ENCODE peak calls at places on chromosomes 4 and X, in ten cellular contexts. X is GM06990, R is GM13977, G is type B pancreatic cell, I is thoracic aorta, L is BE2C, E is AG09319, D is adrenal gland, K is foreskin fibroblast, O is ovary. F is an unnamed sample.

GRCh38 chrX:19440713-19441112 is 74.6 kb downstream of the MAP3K15 start:
- DNase-seq in R (no peak), L (no peak), E (no peak), K (peak; percentile 24), I (no peak), G (no peak), D (peak; percentile 30), O (no peak), X (no peak), F (no peak)

GRCh38 chr4:5753766-5754528 is 42.9 kb downstream of the EVC start:
- DNase-seq in L (no peak), R (no peak), D (no peak), X (peak; percentile 31), O (no peak), E (peak; percentile 57), G (no peak), I (no peak), K (peak; percentile 96), F (no peak)

GRCh38 chrX:51891821-51892551 is 1.4 kb upstream of the MAGED1 start:
- DNase-seq in L (peak; percentile 74), I (no peak), D (no peak), R (no peak), O (peak; percentile 29), E (peak; percentile 84), K (peak; percentile 83), X (no peak), G (no peak), F (no peak)

GRCh38 chrX:21843179-21843578 is 3.8 kb downstream of the MBTPS2 start:
- DNase-seq in O (no peak), E (no peak), I (no peak), G (no peak), D (no peak), L (no peak), K (no peak), R (no peak), X (no peak), F (no peak)

GRCh38 chr4:161767116-161767515 is 396.7 kb downstream of the FSTL5 start:
- DNase-seq in D (no peak), O (no peak), R (no peak), E (no peak), K (peak; percentile 64), I (no peak), L (no peak), G (no peak), X (no peak), F (no peak)

GRCh38 chrX:57595381-57595811 is 3.6 kb downstream of the ZXDB start:
- DNase-seq in I (no peak), G (no peak), L (no peak), K (no peak), O (peak; percentile 44), D (no peak), E (peak; percentile 12), X (no peak), R (no peak), F (no peak)

GRCh38 chr4:2354127-2354526 is 64.3 kb downstream of the ZFYVE28 start:
- DNase-seq in O (no peak), K (no peak), I (no peak), R (peak; percentile 70), L (peak; percentile 21), G (peak; percentile 62), E (no peak), X (no peak), D (no peak), F (no peak)

GRCh38 chrX:19746919-19747671 is 140.3 kb downstream of the SH3KBP1 start:
- DNase-seq in D (no peak), X (no peak), G (no peak), I (no peak), R (no peak), L (no peak), K (no peak), O (no peak), E (no peak), F (no peak)

GRCh38 chrX:133929836-133930464 is 55.4 kb downstream of the GPC3 start:
- DNase-seq in G (no peak), L (no peak), E (no peak), D (no peak), K (no peak), R (no peak), X (no peak), I (no peak), O (no peak), F (no peak)

GRCh38 chr4:149512489-149512888 is 303.2 kb downstream of the IQCM start:
- DNase-seq in G (no peak), I (no peak), X (no peak), K (no peak), E (no peak), L (no peak), O (no peak), R (no peak), D (no peak), F (no peak)

GRCh38 chr4:141066690-141067089 is 66.6 kb downstream of the RNF150 start:
- DNase-seq in E (no peak), D (no peak), R (no peak), I (no peak), G (no peak), O (no peak), L (no peak), K (no peak), X (no peak), F (no peak)

GRCh38 chr4:109930872-109931271 is 18.2 kb downstream of the EGF start:
- DNase-seq in K (no peak), R (no peak), O (no peak), L (no peak), G (no peak), I (no peak), D (no peak), X (no peak), E (no peak), F (no peak)

GRCh38 chr4:109928327-109929045 is 15.8 kb downstream of the EGF start:
- DNase-seq in K (no peak), E (no peak), G (no peak), L (no peak), X (no peak), O (no peak), D (no peak), I (no peak), R (no peak), F (no peak)

GRCh38 chr4:109930469-109930868 is 17.8 kb downstream of the EGF start:
- DNase-seq in R (no peak), L (no peak), I (no peak), O (no peak), D (no peak), K (no peak), G (no peak), E (no peak), X (no peak), F (no peak)

GRCh38 chr4:109925396-109925795 is 12.7 kb downstream of the EGF start:
- DNase-seq in K (no peak), O (no peak), X (no peak), I (no peak), E (no peak), R (no peak), G (no peak), D (no peak), L (no peak), F (no peak)

GRCh38 chr4:109931318-109931717 is 18.6 kb downstream of the EGF start:
- DNase-seq in X (no peak), O (no peak), K (no peak), R (no peak), G (no peak), L (no peak), E (no peak), I (no peak), D (no peak), F (no peak)
- TF ChIP-seq CTCF in X (no peak), O (no peak), K (no peak), R (no peak), G (no peak), L (no peak), E (no peak), I (no peak), D (no peak), F (no peak)

GRCh38 chr4:119490335-119490734 is 138.3 kb downstream of the PDE5A start:
- DNase-seq in L (no peak), E (no peak), K (no peak), I (no peak), R (no peak), D (no peak), O (no peak), G (no peak), X (no peak), F (no peak)
- TF ChIP-seq CTCF in L (peak; percentile 35), E (peak; percentile 21), K (peak; percentile 34), I (no peak), R (peak; percentile 44), D (peak; percentile 27), O (no peak), G (peak; percentile 62), X (peak; percentile 30), F (no peak)

DNA sequence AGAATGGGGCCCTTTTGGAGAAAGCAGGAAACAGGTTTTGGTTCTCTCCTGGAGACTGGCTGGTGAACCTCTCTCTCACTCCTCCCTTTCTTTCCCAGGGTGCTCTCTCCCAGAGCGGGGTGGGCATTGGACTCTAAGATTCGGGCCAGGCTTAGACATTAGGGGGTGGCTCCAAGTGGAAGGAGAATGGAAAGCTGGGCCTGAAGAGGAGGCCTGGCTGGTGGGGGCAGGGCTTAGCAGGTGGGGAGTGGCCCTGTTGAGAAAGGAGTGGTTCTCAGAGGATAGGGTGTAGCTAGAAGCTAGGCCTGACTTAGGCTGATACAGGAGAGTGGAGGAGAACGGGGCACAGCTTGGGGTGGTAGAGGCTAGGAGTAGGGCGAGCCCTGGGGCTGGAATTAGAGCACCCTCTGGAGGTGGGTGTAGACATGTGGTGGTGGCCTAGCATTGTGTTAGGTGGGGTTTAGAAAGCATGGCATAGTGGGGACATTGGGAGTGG is 5.7 kb downstream of the PLP2 start:
- DNase-seq in I (no peak), G (no peak), K (no peak), D (no peak), R (no peak), E (no peak), L (no peak), O (no peak), X (no peak), F (no peak)
- TF ChIP-seq CTCF in I (no peak), G (no peak), K (no peak), D (no peak), R (no peak), E (no peak), L (no peak), O (no peak), X (peak; percentile 16), F (no peak)

DNA sequence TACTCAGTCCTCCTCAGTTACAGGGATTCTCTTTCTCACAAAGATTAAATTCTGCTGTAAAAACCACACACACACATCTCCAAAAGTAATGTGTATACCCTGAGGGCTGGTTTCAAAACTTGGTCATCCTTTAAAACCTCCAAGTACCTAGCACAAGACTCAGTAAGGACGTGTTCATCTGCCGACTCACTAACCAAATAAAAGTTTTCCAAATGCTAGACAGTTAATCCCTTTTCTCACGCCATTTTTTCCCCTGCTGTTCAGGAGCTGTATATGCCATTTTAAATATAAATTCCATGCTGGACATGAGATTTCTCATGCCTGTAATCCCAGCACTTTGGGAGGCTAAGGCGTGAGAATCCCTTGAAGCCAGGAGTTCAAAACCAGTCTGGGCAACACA is 3.9 kb upstream of the SAT1 start:
- DNase-seq in X (no peak), I (no peak), R (no peak), L (no peak), G (no peak), K (peak; percentile 69), O (no peak), D (no peak), E (no peak), F (no peak)
- TF ChIP-seq CTCF in X (no peak), I (no peak), R (no peak), L (no peak), G (peak; percentile 37), K (no peak), O (no peak), D (no peak), E (peak; percentile 4), F (no peak)

GRCh38 chr4:77432702-77433101 is 172.9 kb upstream of the CXCL13 start:
- DNase-seq in G (no peak), R (no peak), D (no peak), E (no peak), O (no peak), X (no peak), L (no peak), K (no peak), I (no peak), F (no peak)
- TF ChIP-seq CTCF in G (no peak), R (peak; percentile 21), D (no peak), E (no peak), O (no peak), X (peak; percentile 28), L (peak; percentile 22), K (no peak), I (no peak), F (no peak)

F was measured in omental fat pad.